ENCODE peak calls at places on chromosome 19, in five cellular contexts. One of them, this sample, is unnamed. For H3K9me3, the result is how much of the 10 kb centered on the place peaks cover.

GRCh38 chr19:38655148-38655824 is 7.8 kb downstream of the ACTN4 start:
- DNase-seq in psoas muscle: no peak
- DNase-seq in effector memory CD4-positive, alpha-beta T cell: no peak
- DNase-seq in tibial artery: no peak
- DNase-seq in thoracic aorta: no peak
- DNase-seq in this sample: no peak

GRCh38 chr19:48489608-48490216 is 20.5 kb downstream of the CYTH2 start:
- DNase-seq in psoas muscle: peak
- DNase-seq in effector memory CD4-positive, alpha-beta T cell: peak
- DNase-seq in tibial artery: no peak
- DNase-seq in thoracic aorta: no peak
- DNase-seq in this sample: no peak

GRCh38 chr19:29596080-29596479 is 10.0 kb upstream of the POP4 start:
- DNase-seq in psoas muscle: no peak
- DNase-seq in effector memory CD4-positive, alpha-beta T cell: no peak
- DNase-seq in tibial artery: peak
- DNase-seq in thoracic aorta: no peak
- DNase-seq in this sample: no peak

GRCh38 chr19:49461656-49462055 is 8.6 kb downstream of the ALDH16A1 start:
- DNase-seq in psoas muscle: no peak
- DNase-seq in effector memory CD4-positive, alpha-beta T cell: no peak
- DNase-seq in tibial artery: no peak
- DNase-seq in thoracic aorta: no peak
- DNase-seq in this sample: no peak

GRCh38 chr19:6768236-6768785 is 1.1 kb upstream of the SH2D3A start:
- DNase-seq in psoas muscle: no peak
- DNase-seq in effector memory CD4-positive, alpha-beta T cell: no peak
- DNase-seq in tibial artery: no peak
- DNase-seq in thoracic aorta: no peak
- DNase-seq in this sample: no peak

GRCh38 chr19:38686530-38686888 is 39.1 kb downstream of the ACTN4 start:
- DNase-seq in psoas muscle: no peak
- DNase-seq in effector memory CD4-positive, alpha-beta T cell: peak
- DNase-seq in tibial artery: no peak
- DNase-seq in thoracic aorta: no peak
- DNase-seq in this sample: no peak

GRCh38 chr19:16001481-16002312 is 52.9 kb downstream of the OR10H4 start:
- DNase-seq in psoas muscle: no peak
- DNase-seq in effector memory CD4-positive, alpha-beta T cell: peak
- DNase-seq in tibial artery: no peak
- DNase-seq in thoracic aorta: no peak
- DNase-seq in this sample: peak

GRCh38 chr19:8697671-8698432 is 743 bp downstream of the ACTL9 start:
- DNase-seq in psoas muscle: no peak
- DNase-seq in effector memory CD4-positive, alpha-beta T cell: no peak
- DNase-seq in tibial artery: no peak
- DNase-seq in thoracic aorta: no peak
- DNase-seq in this sample: no peak

GRCh38 chr19:13788991-13789390 is 6.3 kb upstream of the ZSWIM4 start:
- DNase-seq in psoas muscle: no peak
- DNase-seq in effector memory CD4-positive, alpha-beta T cell: peak
- DNase-seq in tibial artery: peak
- DNase-seq in thoracic aorta: peak
- DNase-seq in this sample: no peak

DNA sequence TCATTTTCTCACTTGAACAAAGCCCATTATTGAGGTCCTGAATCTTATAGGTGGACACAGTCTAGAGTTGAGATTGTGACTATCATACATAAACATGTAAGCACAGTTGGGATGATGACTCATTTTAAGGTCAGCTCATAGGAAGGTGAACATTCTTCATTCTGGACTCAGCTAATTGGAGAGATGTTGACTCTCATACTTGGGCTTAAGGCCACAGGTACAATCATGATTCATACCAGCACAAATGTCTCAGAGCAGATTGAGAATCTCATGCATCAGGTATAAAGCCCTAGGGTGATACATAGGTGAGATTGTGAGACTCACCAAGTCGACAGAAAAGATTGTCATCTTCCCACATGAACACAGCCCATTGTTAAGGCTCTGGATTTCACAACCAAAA is 62.3 kb upstream of the ZNF724 start:
- DNase-seq in psoas muscle: no peak
- DNase-seq in effector memory CD4-positive, alpha-beta T cell: no peak
- DNase-seq in tibial artery: no peak
- DNase-seq in thoracic aorta: no peak
- DNase-seq in this sample: no peak
- H3K9me3 ChIP-seq in psoas muscle: under half
- H3K9me3 ChIP-seq in effector memory CD4-positive, alpha-beta T cell: under half
- H3K9me3 ChIP-seq in tibial artery: under half
- H3K9me3 ChIP-seq in thoracic aorta: under half
- H3K9me3 ChIP-seq in this sample: under half

GRCh38 chr19:34493649-34494044 is 12.1 kb downstream of the WTIP start:
- DNase-seq in psoas muscle: no peak
- DNase-seq in effector memory CD4-positive, alpha-beta T cell: no peak
- DNase-seq in tibial artery: no peak
- DNase-seq in thoracic aorta: no peak
- DNase-seq in this sample: no peak
- H3K27ac ChIP-seq in psoas muscle: no peak
- H3K27ac ChIP-seq in effector memory CD4-positive, alpha-beta T cell: no peak
- H3K27ac ChIP-seq in tibial artery: no peak
- H3K27ac ChIP-seq in thoracic aorta: no peak
- H3K27ac ChIP-seq in this sample: no peak

DNA sequence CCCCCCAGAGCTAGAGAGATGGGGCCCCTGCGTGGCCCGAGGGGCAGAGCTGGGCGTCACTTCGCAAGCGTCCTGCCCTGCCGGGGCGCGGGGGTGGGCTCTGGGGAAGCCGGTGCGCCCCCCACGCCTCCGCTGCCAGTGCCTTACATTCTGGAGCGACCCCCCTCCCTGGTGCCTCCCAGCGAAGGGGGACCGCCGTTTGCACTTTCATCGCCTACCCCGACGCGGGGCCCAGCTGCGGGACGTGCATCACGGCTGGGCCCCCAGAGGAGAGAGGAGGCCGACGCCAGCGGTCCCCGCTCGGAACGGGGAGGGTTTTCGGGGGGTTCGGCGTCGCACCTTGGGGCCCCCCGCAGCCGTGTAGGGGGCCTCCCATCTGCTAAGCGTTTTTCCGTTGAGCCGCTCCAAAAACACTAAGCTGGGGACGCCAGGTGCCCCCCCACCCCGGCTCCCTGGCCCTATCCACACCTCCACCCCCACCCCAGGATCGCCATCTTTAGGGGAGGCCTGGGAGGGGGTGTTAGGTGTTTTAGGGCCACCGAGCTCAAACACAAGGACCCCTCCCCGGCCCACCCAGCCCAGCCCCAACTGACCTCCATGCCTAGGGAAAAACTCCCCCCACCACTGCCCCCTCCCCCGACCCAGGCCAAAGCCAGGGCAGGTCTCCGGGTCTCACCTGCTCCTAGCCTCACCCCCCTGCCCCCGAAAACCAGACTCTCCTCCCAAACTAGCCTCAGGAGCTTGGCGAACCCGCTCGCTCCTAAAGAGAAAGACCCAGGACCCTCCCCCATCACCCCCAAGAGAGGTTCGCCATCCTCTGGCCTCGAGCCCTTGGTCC is 16.1 kb downstream of the SMIM24 start:
- DNase-seq in psoas muscle: no peak
- DNase-seq in effector memory CD4-positive, alpha-beta T cell: no peak
- DNase-seq in tibial artery: no peak
- DNase-seq in thoracic aorta: no peak
- DNase-seq in this sample: no peak
- H3K4me3 ChIP-seq in psoas muscle: no peak
- H3K4me3 ChIP-seq in effector memory CD4-positive, alpha-beta T cell: no peak
- H3K4me3 ChIP-seq in tibial artery: no peak
- H3K4me3 ChIP-seq in thoracic aorta: no peak
- H3K4me3 ChIP-seq in this sample: no peak

GRCh38 chr19:21921691-21922180 is 85.8 kb upstream of the ZNF43 start:
- DNase-seq in psoas muscle: no peak
- DNase-seq in effector memory CD4-positive, alpha-beta T cell: no peak
- DNase-seq in tibial artery: no peak
- DNase-seq in thoracic aorta: no peak
- DNase-seq in this sample: no peak

GRCh38 chr19:21922276-21922675 is 86.3 kb upstream of the ZNF43 start:
- DNase-seq in psoas muscle: no peak
- DNase-seq in effector memory CD4-positive, alpha-beta T cell: no peak
- DNase-seq in tibial artery: no peak
- DNase-seq in thoracic aorta: no peak
- DNase-seq in this sample: no peak
- H3K9me3 ChIP-seq in psoas muscle: under half
- H3K9me3 ChIP-seq in effector memory CD4-positive, alpha-beta T cell: under half
- H3K9me3 ChIP-seq in tibial artery: under half
- H3K9me3 ChIP-seq in thoracic aorta: under half
- H3K9me3 ChIP-seq in this sample: under half